ENCODE peak calls at places on chromosomes 7 and 10, in seven cellular contexts. P, I, N, D, A, K and E are unnamed samples.

GRCh38 chr10:80996615-80997193 is 459.0 kb downstream of the SH2D4B start:
- DNase-seq in P (no peak), K (no peak), A (no peak), D (no peak), N (no peak), I (no peak), E (no peak)

GRCh38 chr10:119680050-119680449 is 28.9 kb downstream of the BAG3 start:
- DNase-seq in D (no peak), I (no peak), N (no peak), P (no peak), A (no peak), K (peak), E (no peak)

GRCh38 chr10:49740346-49741107 is 21.6 kb downstream of the OGDHL start:
- DNase-seq in P (no peak), K (no peak), I (no peak), A (no peak), D (no peak), N (peak), E (no peak)

GRCh38 chr7:77415474-77415821 is 701 bp downstream of the GSAP start:
- DNase-seq in A (peak), I (no peak), D (no peak), P (no peak), N (no peak), K (no peak), E (no peak)

GRCh38 chr10:90652519-90652918 is 205.3 kb downstream of the HTR7 start:
- DNase-seq in A (no peak), N (no peak), P (no peak), D (no peak), K (peak), I (no peak), E (no peak)

GRCh38 chr7:8236781-8237407 is 25.1 kb downstream of the ICA1 start:
- DNase-seq in D (no peak), I (no peak), A (no peak), K (no peak), P (no peak), N (no peak), E (no peak)

GRCh38 chr7:30907527-30908267 is 4.0 kb upstream of the AQP1 start:
- DNase-seq in I (no peak), D (no peak), N (no peak), A (no peak), P (no peak), K (no peak), E (no peak)

GRCh38 chr10:71060636-71061426 is 151.5 kb upstream of the UNC5B start:
- DNase-seq in N (no peak), K (no peak), D (no peak), P (no peak), A (no peak), I (no peak), E (no peak)

GRCh38 chr7:158329014-158329610 is 258.5 kb downstream of the PTPRN2 start:
- DNase-seq in D (no peak), P (no peak), A (no peak), I (no peak), K (no peak), N (peak), E (no peak)